ENCODE peak calls at places on chromosomes 5 and 9, in seven cellular contexts. K, U, O, W, P, Q and C are unnamed samples. For H3K4me1, the result is how much of the 10 kb centered on the place peaks cover.

GRCh38 chr5:54835642-54836041 is 149.8 kb downstream of the ESM1 start:
- DNase-seq in P (no peak), Q (no peak), W (no peak), U (no peak), O (no peak), K (no peak), C (no peak)

GRCh38 chr5:134125195-134126015 is 10.9 kb downstream of the TCF7 start:
- DNase-seq in O (no peak), P (peak), K (peak), U (no peak), Q (no peak), W (no peak), C (no peak)

GRCh38 chr5:15575566-15576195 is 75.7 kb downstream of the FBXL7 start:
- DNase-seq in O (no peak), W (no peak), K (no peak), P (no peak), Q (no peak), U (no peak), C (no peak)

GRCh38 chr9:121242955-121243346 is 25.0 kb upstream of the GSN start:
- DNase-seq in W (peak), K (no peak), Q (no peak), P (no peak), O (no peak), U (no peak), C (no peak)

GRCh38 chr5:44932922-44933585 is 124.3 kb downstream of the MRPS30 start:
- DNase-seq in K (no peak), P (no peak), Q (peak), O (no peak), U (no peak), W (no peak), C (no peak)

GRCh38 chr9:133760713-133761290 is 22.6 kb upstream of the SARDH start:
- DNase-seq in Q (no peak), K (no peak), P (no peak), W (no peak), O (no peak), U (no peak), C (no peak)

GRCh38 chr5:157271740-157272271 is 5.9 kb downstream of the CYFIP2 start:
- DNase-seq in K (peak), O (no peak), P (no peak), Q (peak), U (no peak), W (no peak), C (no peak)

GRCh38 chr5:14174235-14174636 is 31.1 kb downstream of the TRIO start:
- DNase-seq in O (no peak), W (no peak), Q (peak), P (peak), K (no peak), U (no peak), C (no peak)

GRCh38 chr5:96026334-96027065 is 64.8 kb upstream of the ELL2 start:
- DNase-seq in P (no peak), Q (no peak), U (no peak), O (no peak), K (no peak), W (no peak), C (no peak)

GRCh38 chr5:55691265-55692105 is 20.6 kb downstream of the SLC38A9 start:
- DNase-seq in P (peak), W (no peak), K (no peak), O (peak), U (peak), Q (no peak), C (no peak)

GRCh38 chr9:136189394-136190236 is 15.3 kb downstream of the LHX3 start:
- DNase-seq in O (no peak), P (peak), Q (no peak), K (no peak), W (no peak), U (no peak), C (no peak)

GRCh38 chr5:114101153-114101552 is 260.7 kb upstream of the KCNN2 start:
- DNase-seq in Q (no peak), P (peak), O (peak), K (no peak), W (no peak), U (peak), C (no peak)

GRCh38 chr9:69824497-69825252 is 4.1 kb downstream of the CFAP95 start:
- DNase-seq in K (no peak), O (no peak), U (no peak), Q (no peak), W (no peak), P (no peak), C (no peak)

GRCh38 chr9:105127863-105128220 is 116.6 kb upstream of the SLC44A1 start:
- DNase-seq in P (no peak), U (no peak), K (no peak), O (no peak), W (no peak), Q (peak), C (no peak)

GRCh38 chr5:181027452-181028031 is 12.5 kb upstream of the BTNL9 start:
- DNase-seq in O (no peak), K (no peak), Q (no peak), W (no peak), U (no peak), P (no peak), C (no peak)

GRCh38 chr5:106699198-106699597 is 971.5 kb downstream of the EFNA5 start:
- DNase-seq in K (no peak), Q (no peak), U (no peak), P (no peak), O (no peak), W (no peak), C (no peak)

GRCh38 chr5:40017918-40018317 is 593.1 kb upstream of the DAB2 start:
- DNase-seq in W (no peak), P (no peak), K (no peak), Q (no peak), O (no peak), U (no peak), C (no peak)

GRCh38 chr5:180463216-180463900 is 30.8 kb upstream of the CNOT6 start:
- DNase-seq in O (no peak), P (no peak), W (no peak), U (no peak), K (no peak), Q (no peak), C (no peak)

GRCh38 chr5:174409070-174409469 is 315.3 kb upstream of the MSX2 start:
- DNase-seq in K (no peak), U (no peak), P (no peak), Q (no peak), W (no peak), O (no peak), C (peak)
- TF ChIP-seq CTCF in K (no peak), U (peak), P (peak), Q (peak), W (no peak), O (no peak), C (no peak)

GRCh38 chr5:122102825-122103224 is 24.8 kb upstream of the LOX start:
- DNase-seq in K (no peak), O (no peak), U (peak), Q (no peak), W (no peak), P (no peak), C (no peak)
- TF ChIP-seq EP300 in K (no peak), O (no peak), U (no peak), Q (no peak), W (no peak), P (no peak), C (no peak)

GRCh38 chr5:142861011-142861410 is 90.8 kb downstream of the ARHGAP26 start:
- DNase-seq in Q (no peak), W (no peak), O (no peak), U (no peak), K (no peak), P (no peak), C (no peak)

GRCh38 chr5:142864293-142865260 is 94.4 kb downstream of the ARHGAP26 start:
- DNase-seq in U (peak), Q (no peak), O (no peak), P (no peak), K (peak), W (no peak), C (no peak)

GRCh38 chr5:142865631-142866030 is 95.5 kb downstream of the ARHGAP26 start:
- DNase-seq in O (no peak), K (no peak), Q (no peak), W (no peak), U (no peak), P (no peak), C (no peak)

GRCh38 chr5:142862585-142862984 is 92.4 kb downstream of the ARHGAP26 start:
- DNase-seq in U (no peak), O (no peak), K (no peak), W (no peak), P (peak), Q (no peak), C (no peak)

DNA sequence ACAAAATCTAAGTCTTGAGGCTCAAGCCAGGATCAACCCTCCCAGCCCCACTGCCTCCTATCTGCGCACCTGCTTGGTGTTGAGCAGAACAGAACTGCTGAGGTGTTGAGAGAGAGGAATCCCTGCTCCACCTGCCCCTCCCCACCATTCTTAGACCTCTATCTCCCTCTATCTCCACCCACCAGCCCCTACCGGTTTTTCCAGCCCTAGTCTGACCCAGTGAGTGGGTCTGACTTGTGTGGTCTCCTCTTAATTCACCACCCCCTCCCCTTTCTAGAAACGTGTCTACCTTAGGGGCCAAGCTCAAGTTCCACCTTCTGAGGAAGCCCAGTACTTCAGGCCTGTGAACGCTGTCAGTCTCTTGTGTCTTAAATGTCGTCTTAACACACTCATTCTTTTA is 93.7 kb downstream of the ARHGAP26 start:
- DNase-seq in O (no peak), W (no peak), P (no peak), K (no peak), Q (no peak), U (no peak), C (no peak)
- H3K4me1 ChIP-seq in O (under half), W (under half), P (under half), K (under half), Q (under half), U (under half), C (half or more)

GRCh38 chr5:72296251-72296650 is 23.8 kb downstream of the MRPS27 start:
- DNase-seq in K (no peak), O (no peak), P (no peak), W (no peak), Q (no peak), U (no peak), C (no peak)

GRCh38 chr5:72298711-72299110 is 21.3 kb downstream of the MRPS27 start:
- DNase-seq in W (no peak), P (no peak), O (no peak), Q (no peak), U (no peak), K (no peak), C (no peak)

GRCh38 chr5:72302171-72302570 is 17.9 kb downstream of the MRPS27 start:
- DNase-seq in O (no peak), U (no peak), W (no peak), K (no peak), P (no peak), Q (no peak), C (no peak)

GRCh38 chr5:72301557-72301956 is 18.5 kb downstream of the MRPS27 start:
- DNase-seq in O (no peak), P (no peak), K (no peak), W (no peak), Q (no peak), U (no peak), C (no peak)

GRCh38 chr5:72300590-72301339 is 19.3 kb downstream of the MRPS27 start:
- DNase-seq in P (no peak), U (no peak), W (no peak), K (no peak), Q (no peak), O (no peak), C (no peak)
- TF ChIP-seq CTCF in P (no peak), U (no peak), W (no peak), K (no peak), Q (no peak), O (no peak), C (no peak)

DNA sequence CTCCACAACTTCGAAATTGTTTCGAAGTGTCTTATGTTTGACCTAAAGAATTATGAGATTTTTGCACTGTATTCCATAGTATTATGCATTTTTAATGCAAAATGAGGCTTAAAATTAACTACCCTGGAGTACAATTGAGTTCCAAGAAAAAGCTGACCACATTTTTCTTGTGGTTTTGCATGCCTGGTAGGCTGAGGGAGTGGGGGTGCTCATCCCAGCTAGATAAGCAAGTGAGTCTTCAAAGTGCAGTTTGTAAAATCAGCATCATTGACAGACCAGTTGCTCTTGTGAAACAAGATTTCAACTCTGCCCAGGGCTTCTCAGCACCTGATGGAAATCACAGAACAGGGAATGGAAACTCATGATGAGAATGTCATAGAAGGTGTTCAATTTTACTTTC is 17.0 kb upstream of the NDUFS4 start:
- DNase-seq in P (no peak), K (no peak), W (no peak), Q (no peak), U (no peak), O (no peak), C (no peak)
- TF ChIP-seq EP300 in P (no peak), K (no peak), W (no peak), Q (no peak), U (no peak), O (no peak), C (no peak)

GRCh38 chr9:34587271-34587670 is 2.3 kb downstream of the CNTFR start:
- DNase-seq in K (no peak), P (no peak), O (no peak), W (no peak), Q (no peak), U (no peak), C (no peak)

GRCh38 chr9:34589371-34589655 is 211 bp downstream of the CNTFR start:
- DNase-seq in Q (no peak), O (no peak), W (no peak), K (no peak), P (no peak), U (no peak), C (no peak)

GRCh38 chr9:34589656-34590375 is at the start of gene CNTFR:
- DNase-seq in K (no peak), U (no peak), O (no peak), Q (no peak), P (peak), W (peak), C (no peak)

GRCh38 chr9:34590376-34591090 is 1.0 kb upstream of the CNTFR start:
- DNase-seq in W (peak), O (no peak), U (no peak), Q (no peak), P (no peak), K (no peak), C (no peak)

DNA sequence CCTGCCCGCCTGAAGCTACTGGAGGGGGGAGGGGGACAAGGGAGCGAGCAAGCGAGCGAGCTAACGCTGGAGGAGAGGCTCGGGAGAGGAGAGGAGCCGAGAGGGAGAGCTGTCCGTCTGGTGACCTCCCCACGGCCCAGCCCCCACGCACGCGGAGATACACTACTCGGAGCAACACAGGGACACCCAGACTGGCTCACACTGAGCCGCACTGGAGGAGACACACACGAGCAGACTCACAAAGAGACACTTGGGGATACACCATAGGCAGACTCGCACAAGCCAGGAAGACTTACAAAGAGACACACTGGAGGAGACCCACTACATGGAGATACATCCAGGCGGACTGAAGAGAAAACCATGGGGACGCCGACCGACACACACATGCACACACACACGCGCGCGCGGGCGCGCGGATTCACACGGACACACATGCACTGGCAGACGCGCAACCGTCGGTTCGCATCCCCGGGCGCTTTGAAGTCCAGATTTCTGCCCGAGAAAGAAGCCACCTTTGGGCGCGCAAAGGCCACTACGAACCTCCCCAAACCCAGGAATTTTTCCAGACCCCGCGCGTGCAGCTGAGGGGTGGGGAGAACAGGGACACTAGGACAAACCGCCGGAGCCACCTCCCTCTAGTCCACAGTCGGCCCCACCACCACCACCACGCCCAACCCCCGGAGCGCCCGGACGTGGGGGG is 703 bp downstream of the CNTFR start:
- DNase-seq in Q (no peak), K (no peak), P (peak), U (no peak), O (no peak), W (no peak), C (no peak)
- H3K4me1 ChIP-seq in Q (under half), K (under half), P (under half), U (under half), O (under half), W (half or more), C (half or more)

GRCh38 chr9:18396102-18396728 is 77.7 kb upstream of the ADAMTSL1 start:
- DNase-seq in Q (no peak), O (peak), U (peak), P (peak), K (no peak), W (no peak), C (no peak)
- TF ChIP-seq CTCF in Q (no peak), O (no peak), U (no peak), P (peak), K (no peak), W (no peak), C (no peak)

GRCh38 chr9:14096182-14096922 is 217.6 kb downstream of the NFIB start:
- DNase-seq in W (no peak), K (peak), U (peak), P (peak), Q (no peak), O (no peak), C (no peak)
- TF ChIP-seq EP300 in W (no peak), K (no peak), U (no peak), P (peak), Q (no peak), O (no peak), C (no peak)

DNA sequence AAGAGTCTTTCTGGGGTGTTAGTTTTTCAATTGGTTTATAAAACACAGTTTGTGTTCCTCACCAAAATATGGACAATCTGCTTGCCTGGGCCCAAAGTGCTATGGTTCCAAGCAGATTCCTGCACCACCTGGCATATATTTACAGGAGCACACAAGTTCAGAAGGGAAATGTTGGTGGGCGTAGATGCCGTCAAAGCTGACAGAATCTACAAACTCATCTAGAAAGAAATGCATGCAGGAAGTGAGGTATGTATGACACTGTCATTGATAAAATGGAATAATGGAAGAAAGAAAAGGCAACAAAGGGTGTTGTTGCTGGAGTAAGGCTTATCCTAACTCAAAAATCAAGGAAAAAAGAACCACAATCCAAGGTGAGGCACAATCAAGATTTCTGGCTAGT is 225.8 kb downstream of the MLLT3 start:
- DNase-seq in U (no peak), P (no peak), K (no peak), W (no peak), O (no peak), Q (no peak), C (no peak)
- H3K4me1 ChIP-seq in U (under half), P (under half), K (under half), W (under half), O (under half), Q (under half), C (under half)

GRCh38 chr5:152202321-152202720 is 202.8 kb downstream of the NMUR2 start:
- DNase-seq in W (no peak), Q (no peak), U (no peak), O (no peak), P (no peak), K (no peak), C (no peak)
- TF ChIP-seq CTCF in W (no peak), Q (no peak), U (no peak), O (no peak), P (no peak), K (no peak), C (no peak)